ENCODE peak calls at places on chromosomes 13 and 19, in four cellular contexts. One of them, this sample, is unnamed.

GRCh38 chr19:24033962-24034342 is 53.0 kb upstream of the ZNF254 start:
- DNase-seq in DMS153: peak; percentile 33
- DNase-seq in activated T-cell treated with anti-CD3 and anti-CD28 coated beads for 1 hour: peak; percentile 14
- DNase-seq in AG09319: peak; percentile 25
- DNase-seq in this sample: peak; percentile 29

GRCh38 chr13:44402902-44403719 is 29.5 kb downstream of the SERP2 start:
- DNase-seq in DMS153: no peak
- DNase-seq in activated T-cell treated with anti-CD3 and anti-CD28 coated beads for 1 hour: no peak
- DNase-seq in AG09319: no peak
- DNase-seq in this sample: no peak

GRCh38 chr19:1247747-1248453 is 483 bp upstream of the MIDN start:
- DNase-seq in DMS153: peak; percentile 38
- DNase-seq in activated T-cell treated with anti-CD3 and anti-CD28 coated beads for 1 hour: peak; percentile 59
- DNase-seq in AG09319: no peak
- DNase-seq in this sample: no peak

GRCh38 chr13:36275190-36276002 is 22.2 kb downstream of the CCDC169 start:
- DNase-seq in DMS153: peak; percentile 29
- DNase-seq in activated T-cell treated with anti-CD3 and anti-CD28 coated beads for 1 hour: no peak
- DNase-seq in AG09319: peak; percentile 39
- DNase-seq in this sample: peak; percentile 35

GRCh38 chr13:29402168-29402621 is 193.3 kb downstream of the SLC7A1 start:
- DNase-seq in DMS153: peak; percentile 30
- DNase-seq in activated T-cell treated with anti-CD3 and anti-CD28 coated beads for 1 hour: no peak
- DNase-seq in AG09319: no peak
- DNase-seq in this sample: no peak

GRCh38 chr13:97001641-97002040 is 7.4 kb upstream of the OXGR1 start:
- DNase-seq in DMS153: no peak
- DNase-seq in activated T-cell treated with anti-CD3 and anti-CD28 coated beads for 1 hour: no peak
- DNase-seq in AG09319: no peak
- DNase-seq in this sample: no peak

GRCh38 chr13:106083620-106084350 is 451.7 kb downstream of the EFNB2 start:
- DNase-seq in DMS153: no peak
- DNase-seq in activated T-cell treated with anti-CD3 and anti-CD28 coated beads for 1 hour: no peak
- DNase-seq in AG09319: no peak
- DNase-seq in this sample: no peak

GRCh38 chr19:34555447-34555846 is 73.9 kb downstream of the WTIP start:
- DNase-seq in DMS153: no peak
- DNase-seq in activated T-cell treated with anti-CD3 and anti-CD28 coated beads for 1 hour: no peak
- DNase-seq in AG09319: no peak
- DNase-seq in this sample: no peak

GRCh38 chr13:22926176-22927007 is 254.4 kb upstream of the SGCG start:
- DNase-seq in DMS153: no peak
- DNase-seq in activated T-cell treated with anti-CD3 and anti-CD28 coated beads for 1 hour: no peak
- DNase-seq in AG09319: peak; percentile 5
- DNase-seq in this sample: no peak

GRCh38 chr13:40665754-40666057 is 735 bp downstream of the FOXO1 start:
- DNase-seq in DMS153: peak; percentile 13
- DNase-seq in activated T-cell treated with anti-CD3 and anti-CD28 coated beads for 1 hour: peak; percentile 22
- DNase-seq in AG09319: no peak
- DNase-seq in this sample: no peak

GRCh38 chr13:73835138-73835721 is 299.0 kb downstream of the KLF12 start:
- DNase-seq in DMS153: peak; percentile 39
- DNase-seq in activated T-cell treated with anti-CD3 and anti-CD28 coated beads for 1 hour: no peak
- DNase-seq in AG09319: no peak
- DNase-seq in this sample: peak; percentile 8

GRCh38 chr13:76009491-76009890 is 373.4 kb downstream of the LMO7 start:
- DNase-seq in DMS153: no peak
- DNase-seq in activated T-cell treated with anti-CD3 and anti-CD28 coated beads for 1 hour: no peak
- DNase-seq in AG09319: no peak
- DNase-seq in this sample: no peak

GRCh38 chr13:98467263-98467985 is 109.5 kb downstream of the STK24 start:
- DNase-seq in DMS153: no peak
- DNase-seq in activated T-cell treated with anti-CD3 and anti-CD28 coated beads for 1 hour: no peak
- DNase-seq in AG09319: no peak
- DNase-seq in this sample: no peak

GRCh38 chr19:53707278-53707677 is 75.5 kb downstream of the DPRX start:
- DNase-seq in DMS153: no peak
- DNase-seq in activated T-cell treated with anti-CD3 and anti-CD28 coated beads for 1 hour: no peak
- DNase-seq in AG09319: no peak
- DNase-seq in this sample: no peak

GRCh38 chr19:14110650-14111049 is 6.9 kb downstream of the PRKACA start:
- DNase-seq in DMS153: no peak
- DNase-seq in activated T-cell treated with anti-CD3 and anti-CD28 coated beads for 1 hour: no peak
- DNase-seq in AG09319: no peak
- DNase-seq in this sample: no peak

GRCh38 chr13:93420206-93420605 is 193.6 kb downstream of the GPC6 start:
- DNase-seq in DMS153: no peak
- DNase-seq in activated T-cell treated with anti-CD3 and anti-CD28 coated beads for 1 hour: no peak
- DNase-seq in AG09319: no peak
- DNase-seq in this sample: no peak

GRCh38 chr19:17351815-17352435 is 14.6 kb downstream of the GTPBP3 start:
- DNase-seq in DMS153: no peak
- DNase-seq in activated T-cell treated with anti-CD3 and anti-CD28 coated beads for 1 hour: no peak
- DNase-seq in AG09319: no peak
- DNase-seq in this sample: no peak

GRCh38 chr13:99663185-99663825 is 162.0 kb downstream of the TM9SF2 start:
- DNase-seq in DMS153: no peak
- DNase-seq in activated T-cell treated with anti-CD3 and anti-CD28 coated beads for 1 hour: no peak
- DNase-seq in AG09319: no peak
- DNase-seq in this sample: no peak

GRCh38 chr13:24528816-24529398 is 16.3 kb upstream of the PARP4 start:
- DNase-seq in DMS153: no peak
- DNase-seq in activated T-cell treated with anti-CD3 and anti-CD28 coated beads for 1 hour: no peak
- DNase-seq in AG09319: no peak
- DNase-seq in this sample: no peak

GRCh38 chr19:48480151-48480475 is 10.9 kb downstream of the CYTH2 start:
- DNase-seq in DMS153: no peak
- DNase-seq in activated T-cell treated with anti-CD3 and anti-CD28 coated beads for 1 hour: peak; percentile 35
- DNase-seq in AG09319: no peak
- DNase-seq in this sample: no peak